ENCODE peak calls at places on chromosomes 11 and 22, in eight cellular contexts. One of them, this sample, is unnamed.

GRCh38 chr11:82871646-82872045 is 28.6 kb downstream of the PRCP start:
- DNase-seq in A549: no peak
- DNase-seq in spleen: no peak
- DNase-seq in aorta: no peak
- DNase-seq in uterus: no peak
- DNase-seq in choroid plexus epithelial cell: no peak
- DNase-seq in fibroblast of the aortic adventitia: no peak
- DNase-seq in kidney epithelial cell: no peak
- DNase-seq in this sample: no peak

GRCh38 chr11:62664405-62665074 is 470 bp downstream of the C11orf98 start:
- DNase-seq in aorta: no peak
- DNase-seq in choroid plexus epithelial cell: peak; percentile 69
- DNase-seq in uterus: no peak
- DNase-seq in fibroblast of the aortic adventitia: peak; percentile 49
- DNase-seq in kidney epithelial cell: no peak
- DNase-seq in A549: no peak
- DNase-seq in spleen: no peak
- DNase-seq in this sample: no peak

GRCh38 chr11:35216962-35217667 is 78.1 kb downstream of the CD44 start:
- DNase-seq in A549: no peak
- DNase-seq in kidney epithelial cell: no peak
- DNase-seq in spleen: no peak
- DNase-seq in fibroblast of the aortic adventitia: no peak
- DNase-seq in uterus: no peak
- DNase-seq in choroid plexus epithelial cell: peak; percentile 35
- DNase-seq in aorta: no peak
- DNase-seq in this sample: no peak

GRCh38 chr22:40635008-40635939 is 1.2 kb downstream of the MRTFA start:
- DNase-seq in A549: no peak
- DNase-seq in uterus: peak; percentile 46
- DNase-seq in fibroblast of the aortic adventitia: peak; percentile 66
- DNase-seq in aorta: no peak
- DNase-seq in spleen: no peak
- DNase-seq in choroid plexus epithelial cell: peak; percentile 48
- DNase-seq in kidney epithelial cell: no peak
- DNase-seq in this sample: no peak

GRCh38 chr11:40302669-40303068 is 1156.8 kb downstream of the LRRC4C start:
- DNase-seq in kidney epithelial cell: no peak
- DNase-seq in choroid plexus epithelial cell: peak; percentile 79
- DNase-seq in A549: no peak
- DNase-seq in uterus: no peak
- DNase-seq in spleen: no peak
- DNase-seq in aorta: no peak
- DNase-seq in fibroblast of the aortic adventitia: peak; percentile 83
- DNase-seq in this sample: no peak

GRCh38 chr11:73236879-73237278 is 18.8 kb downstream of the P2RY2 start:
- DNase-seq in uterus: no peak
- DNase-seq in A549: peak; percentile 69
- DNase-seq in fibroblast of the aortic adventitia: peak; percentile 41
- DNase-seq in aorta: peak; percentile 61
- DNase-seq in choroid plexus epithelial cell: peak; percentile 55
- DNase-seq in spleen: peak; percentile 78
- DNase-seq in kidney epithelial cell: no peak
- DNase-seq in this sample: peak; percentile 41

GRCh38 chr11:44235765-44236201 is 74.2 kb downstream of the ALX4 start:
- DNase-seq in fibroblast of the aortic adventitia: peak; percentile 35
- DNase-seq in A549: no peak
- DNase-seq in aorta: no peak
- DNase-seq in spleen: no peak
- DNase-seq in uterus: no peak
- DNase-seq in choroid plexus epithelial cell: peak; percentile 39
- DNase-seq in kidney epithelial cell: no peak
- DNase-seq in this sample: no peak

GRCh38 chr11:13366266-13367026 is 88.9 kb downstream of the BMAL1 start:
- DNase-seq in spleen: no peak
- DNase-seq in fibroblast of the aortic adventitia: no peak
- DNase-seq in A549: no peak
- DNase-seq in choroid plexus epithelial cell: no peak
- DNase-seq in kidney epithelial cell: no peak
- DNase-seq in aorta: no peak
- DNase-seq in uterus: no peak
- DNase-seq in this sample: no peak

GRCh38 chr11:98155696-98156095 is 865.1 kb upstream of the CNTN5 start:
- DNase-seq in kidney epithelial cell: no peak
- DNase-seq in uterus: no peak
- DNase-seq in choroid plexus epithelial cell: peak; percentile 58
- DNase-seq in spleen: no peak
- DNase-seq in aorta: no peak
- DNase-seq in A549: no peak
- DNase-seq in fibroblast of the aortic adventitia: no peak
- DNase-seq in this sample: no peak

GRCh38 chr11:126332221-126332711 is 23.2 kb upstream of the ST3GAL4 start:
- DNase-seq in kidney epithelial cell: no peak
- DNase-seq in A549: no peak
- DNase-seq in fibroblast of the aortic adventitia: peak; percentile 86
- DNase-seq in choroid plexus epithelial cell: peak; percentile 80
- DNase-seq in aorta: peak; percentile 71
- DNase-seq in spleen: peak; percentile 74
- DNase-seq in uterus: peak; percentile 79
- DNase-seq in this sample: no peak

GRCh38 chr11:64724863-64725535 is 2.0 kb upstream of the NRXN2 start:
- DNase-seq in choroid plexus epithelial cell: no peak
- DNase-seq in aorta: no peak
- DNase-seq in kidney epithelial cell: no peak
- DNase-seq in spleen: peak; percentile 48
- DNase-seq in uterus: no peak
- DNase-seq in fibroblast of the aortic adventitia: no peak
- DNase-seq in A549: no peak
- DNase-seq in this sample: no peak

GRCh38 chr11:12285106-12285505 is 92.3 kb upstream of the PARVA start:
- DNase-seq in kidney epithelial cell: no peak
- DNase-seq in fibroblast of the aortic adventitia: peak; percentile 98
- DNase-seq in A549: no peak
- DNase-seq in uterus: no peak
- DNase-seq in aorta: no peak
- DNase-seq in spleen: no peak
- DNase-seq in choroid plexus epithelial cell: peak; percentile 82
- DNase-seq in this sample: no peak

GRCh38 chr11:128302425-128303186 is 284.8 kb downstream of the ETS1 start:
- DNase-seq in kidney epithelial cell: no peak
- DNase-seq in A549: no peak
- DNase-seq in uterus: no peak
- DNase-seq in aorta: no peak
- DNase-seq in choroid plexus epithelial cell: no peak
- DNase-seq in spleen: no peak
- DNase-seq in fibroblast of the aortic adventitia: no peak
- DNase-seq in this sample: no peak

GRCh38 chr11:126619516-126619915 is 264.0 kb downstream of the ST3GAL4 start:
- DNase-seq in aorta: no peak
- DNase-seq in fibroblast of the aortic adventitia: no peak
- DNase-seq in uterus: no peak
- DNase-seq in spleen: no peak
- DNase-seq in choroid plexus epithelial cell: no peak
- DNase-seq in kidney epithelial cell: no peak
- DNase-seq in A549: no peak
- DNase-seq in this sample: no peak

GRCh38 chr11:66259976-66260375 is 8.5 kb upstream of the RAB1B start:
- DNase-seq in kidney epithelial cell: no peak
- DNase-seq in uterus: no peak
- DNase-seq in fibroblast of the aortic adventitia: no peak
- DNase-seq in aorta: no peak
- DNase-seq in choroid plexus epithelial cell: no peak
- DNase-seq in spleen: no peak
- DNase-seq in A549: no peak
- DNase-seq in this sample: no peak
- H3K4me3 ChIP-seq in kidney epithelial cell: no peak overlapping the region
- H3K4me3 ChIP-seq in uterus: no peak overlapping the region
- H3K4me3 ChIP-seq in fibroblast of the aortic adventitia: no peak overlapping the region
- H3K4me3 ChIP-seq in aorta: no peak overlapping the region
- H3K4me3 ChIP-seq in choroid plexus epithelial cell: no peak overlapping the region
- H3K4me3 ChIP-seq in spleen: no peak overlapping the region
- H3K4me3 ChIP-seq in A549: no peak overlapping the region
- H3K4me3 ChIP-seq in this sample: no peak overlapping the region

GRCh38 chr22:50294319-50294656 is 13.2 kb downstream of the PLXNB2 start:
- DNase-seq in choroid plexus epithelial cell: no peak
- DNase-seq in fibroblast of the aortic adventitia: no peak
- DNase-seq in uterus: no peak
- DNase-seq in kidney epithelial cell: no peak
- DNase-seq in spleen: no peak
- DNase-seq in aorta: no peak
- DNase-seq in A549: no peak
- DNase-seq in this sample: no peak

GRCh38 chr22:50292643-50293440 is 14.6 kb downstream of the PLXNB2 start:
- DNase-seq in kidney epithelial cell: no peak
- DNase-seq in choroid plexus epithelial cell: no peak
- DNase-seq in spleen: no peak
- DNase-seq in uterus: no peak
- DNase-seq in A549: no peak
- DNase-seq in aorta: no peak
- DNase-seq in fibroblast of the aortic adventitia: no peak
- DNase-seq in this sample: no peak

GRCh38 chr22:50289942-50290630 is 17.4 kb downstream of the PLXNB2 start:
- DNase-seq in fibroblast of the aortic adventitia: no peak
- DNase-seq in choroid plexus epithelial cell: no peak
- DNase-seq in A549: no peak
- DNase-seq in aorta: no peak
- DNase-seq in spleen: no peak
- DNase-seq in uterus: no peak
- DNase-seq in kidney epithelial cell: no peak
- DNase-seq in this sample: no peak

GRCh38 chr22:50296658-50297490 is 10.6 kb downstream of the PLXNB2 start:
- DNase-seq in uterus: no peak
- DNase-seq in spleen: no peak
- DNase-seq in fibroblast of the aortic adventitia: no peak
- DNase-seq in aorta: no peak
- DNase-seq in choroid plexus epithelial cell: no peak
- DNase-seq in A549: no peak
- DNase-seq in kidney epithelial cell: no peak
- DNase-seq in this sample: no peak

DNA sequence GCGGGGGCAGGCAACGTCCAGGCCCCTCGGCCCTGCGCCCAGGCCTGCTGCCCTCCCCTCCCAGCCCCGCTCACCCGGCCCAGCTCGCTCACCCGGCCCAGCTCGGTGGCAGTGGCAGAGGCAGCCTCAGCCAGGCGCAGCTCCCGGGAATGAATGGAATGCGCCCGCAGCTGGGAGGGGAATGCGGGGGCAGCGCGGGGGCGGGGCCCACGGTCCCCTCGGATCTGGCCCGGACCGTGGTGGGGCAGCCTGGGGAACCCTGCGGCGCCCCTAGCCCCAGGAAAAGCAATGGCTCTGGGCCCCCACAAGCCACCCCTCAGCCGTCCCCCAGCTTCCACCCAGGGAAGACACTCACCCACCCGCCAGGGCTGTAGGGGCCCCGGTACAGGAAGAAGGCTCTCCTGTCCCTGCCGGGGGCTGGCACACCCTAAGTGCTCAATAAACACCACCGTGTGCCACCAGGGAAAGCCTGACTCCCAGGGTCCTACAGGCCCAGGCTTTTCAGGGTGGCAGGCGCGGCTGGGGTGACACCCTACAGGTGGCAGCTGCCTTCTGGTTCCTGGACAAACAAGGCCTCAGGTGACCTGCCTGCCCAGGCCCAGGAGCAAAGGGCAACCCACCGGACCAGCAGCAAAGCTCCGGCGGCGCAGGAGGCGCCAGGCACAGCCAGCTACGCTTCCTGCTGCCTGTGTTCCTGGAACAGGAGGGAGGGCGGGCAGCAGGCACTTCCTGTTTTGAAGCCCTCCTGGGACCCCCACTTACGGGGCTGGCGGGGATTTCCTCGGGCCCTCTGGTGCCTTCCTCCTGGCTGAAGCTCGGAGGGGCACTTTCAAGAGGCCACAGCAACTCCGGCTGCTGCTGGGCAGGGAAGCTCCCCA is 13.8 kb downstream of the PLXNB2 start:
- DNase-seq in kidney epithelial cell: no peak
- DNase-seq in spleen: peak; percentile 88
- DNase-seq in aorta: peak; percentile 87
- DNase-seq in choroid plexus epithelial cell: peak; percentile 70
- DNase-seq in uterus: peak; percentile 67
- DNase-seq in fibroblast of the aortic adventitia: peak; percentile 67
- DNase-seq in A549: no peak
- DNase-seq in this sample: no peak
- H3K4me3 ChIP-seq in kidney epithelial cell: peak overlapping the region; percentile 1
- H3K4me3 ChIP-seq in spleen: peak overlapping the region; percentile 17
- H3K4me3 ChIP-seq in aorta: no peak overlapping the region
- H3K4me3 ChIP-seq in choroid plexus epithelial cell: peak overlapping the region; percentile 24
- H3K4me3 ChIP-seq in uterus: peak overlapping the region; percentile 11
- H3K4me3 ChIP-seq in fibroblast of the aortic adventitia: no peak overlapping the region
- H3K4me3 ChIP-seq in A549: peak overlapping the region; percentile 35
- H3K4me3 ChIP-seq in this sample: peak overlapping the region; percentile 16

DNA sequence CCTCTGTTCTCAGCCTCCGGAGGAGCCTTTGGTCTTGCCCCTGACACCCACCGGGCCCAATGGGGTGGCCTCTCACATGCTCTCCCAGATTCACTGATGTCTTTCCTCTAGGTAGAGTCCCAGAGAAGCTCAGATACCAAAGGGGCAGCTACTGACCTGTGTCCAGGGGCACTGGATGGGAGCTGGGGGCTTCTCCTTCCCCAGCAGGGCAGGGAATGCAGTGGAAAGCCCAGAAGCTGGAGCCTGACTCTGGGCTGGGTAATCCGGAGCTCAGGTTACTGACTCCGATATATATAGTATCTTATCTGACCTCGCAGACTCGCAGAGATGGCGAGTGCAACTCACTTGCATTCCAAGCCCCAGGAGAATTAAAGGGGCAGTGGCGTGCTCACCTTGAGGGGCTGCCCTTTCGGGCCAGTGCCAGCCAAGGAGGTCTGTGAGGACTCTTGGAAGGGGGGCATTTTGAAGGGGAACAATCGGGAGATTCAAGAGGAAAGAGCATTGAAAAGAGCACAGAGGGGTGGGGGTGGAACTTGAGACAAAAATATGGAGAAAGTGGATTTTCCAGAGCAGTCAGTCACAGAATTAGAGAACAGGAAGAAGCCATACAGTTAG is 2.5 kb downstream of the USP2 start:
- DNase-seq in uterus: no peak
- DNase-seq in kidney epithelial cell: no peak
- DNase-seq in choroid plexus epithelial cell: no peak
- DNase-seq in A549: no peak
- DNase-seq in fibroblast of the aortic adventitia: no peak
- DNase-seq in aorta: no peak
- DNase-seq in spleen: no peak
- DNase-seq in this sample: no peak
- H3K4me3 ChIP-seq in uterus: no peak overlapping the region
- H3K4me3 ChIP-seq in kidney epithelial cell: no peak overlapping the region
- H3K4me3 ChIP-seq in choroid plexus epithelial cell: no peak overlapping the region
- H3K4me3 ChIP-seq in A549: no peak overlapping the region
- H3K4me3 ChIP-seq in fibroblast of the aortic adventitia: no peak overlapping the region
- H3K4me3 ChIP-seq in aorta: no peak overlapping the region
- H3K4me3 ChIP-seq in spleen: no peak overlapping the region
- H3K4me3 ChIP-seq in this sample: no peak overlapping the region

DNA sequence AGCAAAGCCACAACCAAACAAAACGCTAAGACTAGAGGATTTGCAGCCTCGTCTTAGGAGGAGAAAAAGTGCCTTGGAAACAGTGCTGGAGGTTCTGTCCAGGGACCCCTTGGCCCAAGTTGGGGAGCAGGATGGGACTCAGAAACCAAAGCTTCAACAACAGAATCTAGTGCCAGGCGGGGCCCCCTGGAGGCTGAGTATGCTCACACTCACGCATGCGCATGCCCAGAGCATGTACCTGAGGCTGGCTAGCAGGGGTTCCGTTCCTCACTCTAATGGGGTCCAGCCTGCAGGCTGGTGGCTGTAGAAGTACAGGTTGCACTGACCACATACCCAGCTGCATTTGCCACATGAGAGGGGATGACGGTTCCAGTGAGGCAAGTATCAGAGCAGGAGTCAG is 568.6 kb upstream of the CADM1 start:
- DNase-seq in A549: no peak
- DNase-seq in aorta: no peak
- DNase-seq in choroid plexus epithelial cell: no peak
- DNase-seq in spleen: no peak
- DNase-seq in kidney epithelial cell: no peak
- DNase-seq in uterus: no peak
- DNase-seq in fibroblast of the aortic adventitia: no peak
- DNase-seq in this sample: no peak
- H3K4me3 ChIP-seq in A549: no peak overlapping the region
- H3K4me3 ChIP-seq in aorta: no peak overlapping the region
- H3K4me3 ChIP-seq in choroid plexus epithelial cell: no peak overlapping the region
- H3K4me3 ChIP-seq in spleen: no peak overlapping the region
- H3K4me3 ChIP-seq in kidney epithelial cell: no peak overlapping the region
- H3K4me3 ChIP-seq in uterus: no peak overlapping the region
- H3K4me3 ChIP-seq in fibroblast of the aortic adventitia: no peak overlapping the region
- H3K4me3 ChIP-seq in this sample: no peak overlapping the region

This sample was measured in Panc1.